ENCODE peak calls at places on chromosomes 16 and 17, in ten cellular contexts. Q, U, H, K, M, W, V, O, X and P are unnamed samples.

GRCh38 chr17:44878627-44879221 is 20.5 kb downstream of the EFTUD2 start:
- DNase-seq in Q (no peak), U (no peak), H (peak; percentile 48), K (peak; percentile 25), M (no peak), W (peak; percentile 42), V (peak; percentile 28), O (peak; percentile 28), X (peak; percentile 23), P (peak; percentile 47)

GRCh38 chr17:28328325-28328724 is 6.9 kb downstream of the IFT20 start:
- DNase-seq in Q (no peak), U (no peak), H (no peak), K (no peak), M (peak; percentile 14), W (no peak), V (no peak), O (no peak), X (no peak), P (no peak)

GRCh38 chr17:80191192-80191591 is 21.4 kb downstream of the CARD14 start:
- DNase-seq in Q (no peak), U (no peak), H (no peak), K (no peak), M (no peak), W (no peak), V (no peak), O (no peak), X (no peak), P (no peak)

GRCh38 chr17:60135951-60136666 is 13.7 kb upstream of the CA4 start:
- DNase-seq in Q (no peak), U (no peak), H (no peak), K (no peak), M (no peak), W (no peak), V (no peak), O (no peak), X (no peak), P (no peak)

GRCh38 chr17:43916385-43916784 is 9.0 kb upstream of the MPP2 start:
- DNase-seq in Q (no peak), U (no peak), H (no peak), K (peak; percentile 46), M (no peak), W (no peak), V (no peak), O (no peak), X (no peak), P (no peak)

GRCh38 chr17:45364531-45365390 is 47.9 kb upstream of the MAP3K14 start:
- DNase-seq in Q (no peak), U (no peak), H (peak; percentile 59), K (no peak), M (no peak), W (no peak), V (no peak), O (no peak), X (no peak), P (no peak)

GRCh38 chr17:65018612-65019290 is 37.8 kb downstream of the GNA13 start:
- DNase-seq in Q (no peak), U (no peak), H (peak; percentile 42), K (no peak), M (no peak), W (no peak), V (no peak), O (no peak), X (no peak), P (no peak)

GRCh38 chr17:56441331-56441730 is 152.2 kb upstream of the NOG start:
- DNase-seq in Q (no peak), U (no peak), H (peak; percentile 24), K (no peak), M (no peak), W (no peak), V (no peak), O (no peak), X (peak; percentile 52), P (peak; percentile 51)

GRCh38 chr17:80363518-80364090 is 51.4 kb upstream of the ENDOV start:
- DNase-seq in Q (no peak), U (peak; percentile 95), H (no peak), K (no peak), M (no peak), W (no peak), V (no peak), O (no peak), X (no peak), P (no peak)

GRCh38 chr16:35564889-35565288 is 2105.5 kb downstream of the TP53TG3F start:
- DNase-seq in Q (no peak), U (no peak), H (no peak), K (no peak), M (no peak), W (no peak), V (no peak), O (no peak), X (no peak), P (no peak)

GRCh38 chr16:68089067-68089466 is 3.9 kb downstream of the NFATC3 start:
- DNase-seq in Q (no peak), U (no peak), H (no peak), K (no peak), M (no peak), W (no peak), V (no peak), O (no peak), X (no peak), P (no peak)

GRCh38 chr17:70173646-70174045 is 4.3 kb downstream of the KCNJ2 start:
- DNase-seq in Q (no peak), U (no peak), H (no peak), K (no peak), M (no peak), W (no peak), V (no peak), O (no peak), X (no peak), P (no peak)

GRCh38 chr17:60630352-60630751 is 30.4 kb downstream of the PPM1D start:
- DNase-seq in Q (no peak), U (no peak), H (no peak), K (no peak), M (no peak), W (no peak), V (no peak), O (no peak), X (no peak), P (no peak)

GRCh38 chr17:38534498-38534885 is 71.3 kb downstream of the SRCIN1 start:
- DNase-seq in Q (no peak), U (no peak), H (no peak), K (no peak), M (no peak), W (no peak), V (no peak), O (no peak), X (no peak), P (no peak)

GRCh38 chr16:30068333-30068732 is 2.8 kb downstream of the ALDOA start:
- DNase-seq in Q (no peak), U (no peak), H (no peak), K (no peak), M (no peak), W (no peak), V (no peak), O (no peak), X (no peak), P (no peak)

GRCh38 chr17:37086329-37086728 is 137.6 kb downstream of the AATF start:
- DNase-seq in Q (no peak), U (no peak), H (no peak), K (no peak), M (peak; percentile 69), W (no peak), V (no peak), O (no peak), X (no peak), P (no peak)

GRCh38 chr16:20114356-20114755 is 40.7 kb upstream of the GPR139 start:
- DNase-seq in Q (no peak), U (peak; percentile 69), H (no peak), K (peak; percentile 48), M (no peak), W (no peak), V (no peak), O (no peak), X (no peak), P (peak; percentile 60)

GRCh38 chr16:11145173-11145820 is 110.7 kb downstream of the SOCS1 start:
- DNase-seq in Q (no peak), U (no peak), H (peak; percentile 45), K (no peak), M (no peak), W (no peak), V (no peak), O (no peak), X (no peak), P (no peak)

GRCh38 chr16:85173077-85173980 is 61.1 kb upstream of the CIBAR2 start:
- DNase-seq in Q (no peak), U (no peak), H (peak; percentile 82), K (no peak), M (no peak), W (no peak), V (no peak), O (no peak), X (peak; percentile 35), P (no peak)

GRCh38 chr17:44898768-44899073 is 524 bp downstream of the EFTUD2 start:
- DNase-seq in Q (no peak), U (no peak), H (peak; percentile 41), K (no peak), M (no peak), W (peak; percentile 56), V (no peak), O (peak; percentile 48), X (no peak), P (peak; percentile 53)

GRCh38 chr16:21598676-21599157 is 660 bp upstream of the METTL9 start:
- DNase-seq in Q (no peak), U (no peak), H (no peak), K (no peak), M (no peak), W (peak; percentile 23), V (peak; percentile 19), O (peak; percentile 36), X (no peak), P (no peak)

GRCh38 chr17:48542114-48542955 is 2.6 kb downstream of the HOXB2 start:
- DNase-seq in Q (no peak), U (no peak), H (no peak), K (no peak), M (no peak), W (no peak), V (no peak), O (peak; percentile 29), X (no peak), P (no peak)

GRCh38 chr17:53736516-53737274 is 86.0 kb upstream of the KIF2B start:
- DNase-seq in Q (no peak), U (no peak), H (no peak), K (peak; percentile 94), M (no peak), W (no peak), V (no peak), O (no peak), X (no peak), P (no peak)

GRCh38 chr17:80970044-80970761 is 21.4 kb upstream of the CHMP6 start:
- DNase-seq in Q (no peak), U (no peak), H (peak; percentile 14), K (no peak), M (peak; percentile 39), W (peak; percentile 88), V (no peak), O (peak; percentile 63), X (no peak), P (no peak)

GRCh38 chr17:14748036-14748715 is 447.3 kb downstream of the HS3ST3B1 start:
- DNase-seq in Q (no peak), U (no peak), H (peak; percentile 46), K (no peak), M (no peak), W (peak; percentile 38), V (no peak), O (peak; percentile 30), X (no peak), P (no peak)

GRCh38 chr17:77778636-77779524 is 179.6 kb upstream of the TNRC6C start:
- DNase-seq in Q (no peak), U (peak; percentile 48), H (peak; percentile 22), K (no peak), M (peak; percentile 34), W (no peak), V (no peak), O (no peak), X (no peak), P (no peak)

GRCh38 chr16:2040031-2040430 is 7.6 kb downstream of the NTHL1 start:
- DNase-seq in Q (no peak), U (no peak), H (no peak), K (no peak), M (no peak), W (no peak), V (no peak), O (no peak), X (no peak), P (no peak)

GRCh38 chr16:66696669-66697630 is at the start of gene CMTM4:
- DNase-seq in Q (no peak), U (peak; percentile 92), H (peak; percentile 82), K (peak; percentile 85), M (peak; percentile 91), W (peak; percentile 97), V (peak; percentile 67), O (peak; percentile 75), X (peak; percentile 67), P (peak; percentile 60)